ENCODE peak calls at places on chromosomes 4 and X, in five cellular contexts. J is dorsolateral prefrontal cortex; A is mesendoderm; W is HAP-1; H is activated naive CD4-positive, alpha-beta T cell treated with anti-CD3 and anti-CD28 coated beads, Interleukin-2, amount 50 U/mL, for 16 hours. B is an unnamed sample.

GRCh38 chrX:71151366-71151765 is 6.7 kb downstream of the NLGN3 start:
- DNase-seq in J (no peak), A (no peak), W (no peak), H (no peak), B (no peak)

GRCh38 chr4:7103031-7103598 is 35.3 kb upstream of the GRPEL1 start:
- DNase-seq in J (peak; percentile 74), A (peak; percentile 83), W (peak; percentile 77), H (peak; percentile 82), B (peak; percentile 66)

GRCh38 chr4:141240259-141240658 is 19.6 kb downstream of the ZNF330 start:
- DNase-seq in J (no peak), A (no peak), W (no peak), H (no peak), B (no peak)

GRCh38 chrX:3286196-3286920 is 60.1 kb downstream of the MXRA5 start:
- DNase-seq in J (no peak), A (no peak), W (no peak), H (no peak), B (no peak)

GRCh38 chr4:100095729-100096595 is 94.3 kb downstream of the DDIT4L start:
- DNase-seq in J (no peak), A (peak; percentile 90), W (peak; percentile 74), H (peak; percentile 46), B (no peak)

GRCh38 chr4:96455045-96455720 is 615.3 kb downstream of the PDHA2 start:
- DNase-seq in J (no peak), A (peak; percentile 27), W (no peak), H (no peak), B (no peak)

GRCh38 chrX:150767475-150768131 is 74.4 kb downstream of the MTMR1 start:
- DNase-seq in J (no peak), A (no peak), W (no peak), H (no peak), B (no peak)

GRCh38 chrX:2707334-2707760 is 16.3 kb downstream of the CD99 start:
- DNase-seq in J (no peak), A (peak; percentile 95), W (no peak), H (peak; percentile 64), B (peak; percentile 61)

GRCh38 chr4:87108142-87108546 is 112.3 kb downstream of the KLHL8 start:
- DNase-seq in J (no peak), A (peak; percentile 76), W (no peak), H (no peak), B (no peak)

GRCh38 chr4:78652282-78652876 is 100.8 kb downstream of the ANXA3 start:
- DNase-seq in J (no peak), A (no peak), W (no peak), H (no peak), B (no peak)

GRCh38 chrX:12984629-12985303 is 9.9 kb downstream of the TMSB4X start:
- DNase-seq in J (no peak), A (no peak), W (no peak), H (peak; percentile 42), B (no peak)